ENCODE peak calls at places on chromosomes 3 and 15, in four cellular contexts. One of them, this sample, is unnamed.

GRCh38 chr3:40720863-40721262 is 196.1 kb downstream of the ZNF621 start:
- DNase-seq in mammary epithelial cell: no peak
- DNase-seq in OCI-LY7: no peak
- DNase-seq in DND-41: no peak
- DNase-seq in this sample: no peak

GRCh38 chr3:18630295-18630694 is 205.2 kb upstream of the SATB1 start:
- DNase-seq in mammary epithelial cell: no peak
- DNase-seq in OCI-LY7: no peak
- DNase-seq in DND-41: no peak
- DNase-seq in this sample: no peak

GRCh38 chr3:71172951-71173350 is 410.6 kb downstream of the FOXP1 start:
- DNase-seq in mammary epithelial cell: no peak
- DNase-seq in OCI-LY7: no peak
- DNase-seq in DND-41: no peak
- DNase-seq in this sample: no peak

GRCh38 chr3:143608966-143609365 is 239.3 kb downstream of the SLC9A9 start:
- DNase-seq in mammary epithelial cell: peak
- DNase-seq in OCI-LY7: no peak
- DNase-seq in DND-41: no peak
- DNase-seq in this sample: no peak

GRCh38 chr15:66389098-66389858 is 2.6 kb downstream of the MAP2K1 start:
- DNase-seq in mammary epithelial cell: peak
- DNase-seq in OCI-LY7: peak
- DNase-seq in DND-41: peak
- DNase-seq in this sample: no peak

GRCh38 chr3:101518421-101518871 is 5.4 kb upstream of the SENP7 start:
- DNase-seq in mammary epithelial cell: peak
- DNase-seq in OCI-LY7: peak
- DNase-seq in DND-41: no peak
- DNase-seq in this sample: no peak

GRCh38 chr15:68379759-68380290 is 52.1 kb downstream of the ITGA11 start:
- DNase-seq in mammary epithelial cell: no peak
- DNase-seq in OCI-LY7: peak
- DNase-seq in DND-41: peak
- DNase-seq in this sample: no peak

GRCh38 chr15:89377842-89378698 is 43.4 kb upstream of the POLG start:
- DNase-seq in mammary epithelial cell: peak
- DNase-seq in OCI-LY7: no peak
- DNase-seq in DND-41: no peak
- DNase-seq in this sample: no peak

GRCh38 chr3:194617827-194618226 is 15.4 kb downstream of the TMEM44 start:
- DNase-seq in mammary epithelial cell: peak
- DNase-seq in OCI-LY7: no peak
- DNase-seq in DND-41: no peak
- DNase-seq in this sample: no peak

GRCh38 chr3:48931944-48932580 is 13.4 kb downstream of the ARIH2 start:
- DNase-seq in mammary epithelial cell: no peak
- DNase-seq in OCI-LY7: no peak
- DNase-seq in DND-41: no peak
- DNase-seq in this sample: no peak

GRCh38 chr3:45272411-45272810 is 46.3 kb upstream of the TMEM158 start:
- DNase-seq in mammary epithelial cell: no peak
- DNase-seq in OCI-LY7: no peak
- DNase-seq in DND-41: no peak
- DNase-seq in this sample: no peak

GRCh38 chr3:184345678-184346144 is 8.3 kb downstream of the FAM131A start:
- DNase-seq in mammary epithelial cell: peak
- DNase-seq in OCI-LY7: peak
- DNase-seq in DND-41: no peak
- DNase-seq in this sample: peak

GRCh38 chr3:125593991-125594574 is 1.2 kb downstream of the OSBPL11 start:
- DNase-seq in mammary epithelial cell: no peak
- DNase-seq in OCI-LY7: peak
- DNase-seq in DND-41: no peak
- DNase-seq in this sample: no peak

GRCh38 chr3:171487382-171487781 is 27.2 kb upstream of the TNIK start:
- DNase-seq in mammary epithelial cell: no peak
- DNase-seq in OCI-LY7: no peak
- DNase-seq in DND-41: no peak
- DNase-seq in this sample: no peak

GRCh38 chr3:142501004-142501926 is 53.4 kb upstream of the XRN1 start:
- DNase-seq in mammary epithelial cell: peak
- DNase-seq in OCI-LY7: no peak
- DNase-seq in DND-41: no peak
- DNase-seq in this sample: no peak

GRCh38 chr3:171541181-171541580 is 81.0 kb upstream of the TNIK start:
- DNase-seq in mammary epithelial cell: no peak
- DNase-seq in OCI-LY7: no peak
- DNase-seq in DND-41: no peak
- DNase-seq in this sample: no peak

GRCh38 chr3:62376906-62377865 is 3.8 kb upstream of the FEZF2 start:
- DNase-seq in mammary epithelial cell: no peak
- DNase-seq in OCI-LY7: no peak
- DNase-seq in DND-41: no peak
- DNase-seq in this sample: no peak

GRCh38 chr3:79521221-79521848 is 246.5 kb downstream of the ROBO1 start:
- DNase-seq in mammary epithelial cell: peak
- DNase-seq in OCI-LY7: peak
- DNase-seq in DND-41: peak
- DNase-seq in this sample: peak

GRCh38 chr3:113468536-113468935 is 27.2 kb upstream of the CFAP44 start:
- DNase-seq in mammary epithelial cell: no peak
- DNase-seq in OCI-LY7: no peak
- DNase-seq in DND-41: no peak
- DNase-seq in this sample: no peak

GRCh38 chr3:71006810-71007785 is 576.4 kb downstream of the FOXP1 start:
- DNase-seq in mammary epithelial cell: peak
- DNase-seq in OCI-LY7: peak
- DNase-seq in DND-41: no peak
- DNase-seq in this sample: no peak

GRCh38 chr15:49622561-49622960 is 1.7 kb downstream of the DTWD1 start:
- DNase-seq in mammary epithelial cell: no peak
- DNase-seq in OCI-LY7: no peak
- DNase-seq in DND-41: no peak
- DNase-seq in this sample: no peak

GRCh38 chr3:29696311-29696710 is 415.4 kb downstream of the RBMS3 start:
- DNase-seq in mammary epithelial cell: no peak
- DNase-seq in OCI-LY7: no peak
- DNase-seq in DND-41: no peak
- DNase-seq in this sample: no peak

GRCh38 chr3:194687638-194688206 is 2.0 kb downstream of the FAM43A start:
- DNase-seq in mammary epithelial cell: peak
- DNase-seq in OCI-LY7: peak
- DNase-seq in DND-41: no peak
- DNase-seq in this sample: peak

GRCh38 chr3:134901461-134901860 is 106.4 kb downstream of the EPHB1 start:
- DNase-seq in mammary epithelial cell: no peak
- DNase-seq in OCI-LY7: no peak
- DNase-seq in DND-41: no peak
- DNase-seq in this sample: no peak

GRCh38 chr3:66638717-66639116 is 137.9 kb upstream of the LRIG1 start:
- DNase-seq in mammary epithelial cell: peak
- DNase-seq in OCI-LY7: peak
- DNase-seq in DND-41: no peak
- DNase-seq in this sample: no peak

GRCh38 chr3:52046186-52046913 is 10.0 kb downstream of the DUSP7 start:
- DNase-seq in mammary epithelial cell: peak
- DNase-seq in OCI-LY7: no peak
- DNase-seq in DND-41: no peak
- DNase-seq in this sample: no peak

GRCh38 chr3:51379301-51379700 is 5.8 kb upstream of the MANF start:
- DNase-seq in mammary epithelial cell: no peak
- DNase-seq in OCI-LY7: no peak
- DNase-seq in DND-41: no peak
- DNase-seq in this sample: no peak

GRCh38 chr3:166554006-166554405 is 716.8 kb upstream of the BCHE start:
- DNase-seq in mammary epithelial cell: no peak
- DNase-seq in OCI-LY7: no peak
- DNase-seq in DND-41: no peak
- DNase-seq in this sample: no peak

GRCh38 chr3:71581451-71581980 is 2.0 kb downstream of the FOXP1 start:
- DNase-seq in mammary epithelial cell: peak
- DNase-seq in OCI-LY7: peak
- DNase-seq in DND-41: peak
- DNase-seq in this sample: no peak

GRCh38 chr15:29058903-29059539 is 173.2 kb downstream of the APBA2 start:
- DNase-seq in mammary epithelial cell: no peak
- DNase-seq in OCI-LY7: no peak
- DNase-seq in DND-41: no peak
- DNase-seq in this sample: no peak

GRCh38 chr15:29059871-29060640 is 174.3 kb downstream of the APBA2 start:
- DNase-seq in mammary epithelial cell: no peak
- DNase-seq in OCI-LY7: no peak
- DNase-seq in DND-41: no peak
- DNase-seq in this sample: no peak

GRCh38 chr15:29056839-29057450 is 171.2 kb downstream of the APBA2 start:
- DNase-seq in mammary epithelial cell: no peak
- DNase-seq in OCI-LY7: no peak
- DNase-seq in DND-41: no peak
- DNase-seq in this sample: no peak

GRCh38 chr15:29055876-29056275 is 170.1 kb downstream of the APBA2 start:
- DNase-seq in mammary epithelial cell: no peak
- DNase-seq in OCI-LY7: no peak
- DNase-seq in DND-41: no peak
- DNase-seq in this sample: no peak

GRCh38 chr15:29057856-29058255 is 172.1 kb downstream of the APBA2 start:
- DNase-seq in mammary epithelial cell: no peak
- DNase-seq in OCI-LY7: no peak
- DNase-seq in DND-41: no peak
- DNase-seq in this sample: no peak
- H3K4me2 ChIP-seq in mammary epithelial cell: no peak
- H3K4me2 ChIP-seq in OCI-LY7: no peak
- H3K4me2 ChIP-seq in DND-41: no peak
- H3K4me2 ChIP-seq in this sample: no peak

DNA sequence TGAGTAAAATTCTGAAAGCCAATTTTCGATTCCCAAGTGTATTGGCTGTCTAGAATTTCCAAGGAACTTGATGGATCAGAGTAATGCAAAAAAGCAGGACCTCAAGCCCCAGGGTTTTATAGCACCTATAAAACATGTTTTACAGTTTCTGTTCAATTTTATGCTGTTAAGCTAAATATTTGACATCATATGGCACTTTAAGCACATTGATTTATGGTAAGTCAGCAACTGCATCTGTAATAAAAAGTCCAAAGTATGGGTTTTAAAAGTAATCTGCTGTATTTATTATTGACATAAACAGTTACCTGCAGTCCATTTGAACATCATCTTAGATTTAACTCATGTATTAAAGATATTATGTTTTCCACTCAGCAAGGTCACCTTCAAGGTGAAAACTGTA is 20.0 kb upstream of the MFSD1 start:
- DNase-seq in mammary epithelial cell: no peak
- DNase-seq in OCI-LY7: no peak
- DNase-seq in DND-41: no peak
- DNase-seq in this sample: no peak
- H3K4me2 ChIP-seq in mammary epithelial cell: no peak
- H3K4me2 ChIP-seq in OCI-LY7: no peak
- H3K4me2 ChIP-seq in DND-41: no peak
- H3K4me2 ChIP-seq in this sample: no peak

GRCh38 chr3:37935756-37936666 is 54.6 kb upstream of the VILL start:
- DNase-seq in mammary epithelial cell: peak
- DNase-seq in OCI-LY7: no peak
- DNase-seq in DND-41: no peak
- DNase-seq in this sample: peak
- H3K4me2 ChIP-seq in mammary epithelial cell: peak
- H3K4me2 ChIP-seq in OCI-LY7: no peak
- H3K4me2 ChIP-seq in DND-41: no peak
- H3K4me2 ChIP-seq in this sample: no peak

GRCh38 chr3:46933261-46933660 is 43.3 kb downstream of the CCDC12 start:
- DNase-seq in mammary epithelial cell: no peak
- DNase-seq in OCI-LY7: no peak
- DNase-seq in DND-41: no peak
- DNase-seq in this sample: no peak

GRCh38 chr3:46931631-46932441 is 44.7 kb downstream of the CCDC12 start:
- DNase-seq in mammary epithelial cell: no peak
- DNase-seq in OCI-LY7: no peak
- DNase-seq in DND-41: no peak
- DNase-seq in this sample: no peak

GRCh38 chr3:46934067-46934466 is 42.5 kb downstream of the CCDC12 start:
- DNase-seq in mammary epithelial cell: no peak
- DNase-seq in OCI-LY7: no peak
- DNase-seq in DND-41: no peak
- DNase-seq in this sample: no peak

GRCh38 chr3:46930945-46931403 is 45.6 kb downstream of the CCDC12 start:
- DNase-seq in mammary epithelial cell: no peak
- DNase-seq in OCI-LY7: peak
- DNase-seq in DND-41: no peak
- DNase-seq in this sample: no peak

DNA sequence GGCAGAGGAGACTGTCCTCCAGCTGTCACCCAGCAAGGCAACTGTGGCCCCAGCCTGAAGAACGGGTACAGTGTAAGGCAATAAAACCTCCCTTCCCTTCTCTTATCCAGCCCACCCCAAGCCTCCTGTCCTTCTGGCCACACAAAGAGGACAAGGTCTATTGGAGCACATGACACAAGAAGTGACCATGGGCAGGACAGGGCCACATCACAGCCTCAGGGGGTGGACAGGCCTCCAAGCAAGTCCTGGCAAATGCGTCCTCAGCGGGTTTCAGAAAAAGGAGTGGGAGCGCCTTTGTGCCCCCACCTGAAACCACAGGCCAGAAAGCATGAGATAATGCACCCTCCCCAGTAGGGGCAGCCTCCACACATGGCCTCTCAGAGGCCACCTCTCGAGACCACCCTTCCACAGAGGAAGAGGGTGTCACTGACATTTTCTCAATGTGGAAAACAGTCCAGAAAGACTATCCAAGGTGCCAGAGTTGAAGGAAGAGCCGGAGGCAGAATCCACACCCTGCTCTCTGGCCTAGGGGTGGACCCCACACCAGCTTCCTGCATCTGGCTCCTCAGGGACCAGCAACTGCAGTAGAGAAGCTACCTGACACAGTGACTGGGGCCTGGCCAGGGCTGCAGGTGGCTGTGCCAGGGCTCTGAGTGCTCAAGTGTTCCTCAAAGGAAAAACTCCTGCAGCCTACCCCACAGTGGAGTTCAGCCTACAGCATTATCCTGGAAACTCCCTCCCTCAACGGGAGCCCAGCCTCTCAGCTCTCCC is 43.9 kb downstream of the CCDC12 start:
- DNase-seq in mammary epithelial cell: no peak
- DNase-seq in OCI-LY7: peak
- DNase-seq in DND-41: no peak
- DNase-seq in this sample: no peak
- H3K4me2 ChIP-seq in mammary epithelial cell: no peak
- H3K4me2 ChIP-seq in OCI-LY7: peak
- H3K4me2 ChIP-seq in DND-41: no peak
- H3K4me2 ChIP-seq in this sample: no peak

This sample was measured in neuronal stem cell.